ENCODE peak calls at places on chromosomes 11 and 22, in seven cellular contexts. Z, V, X, E, R, H and P are unnamed samples.

GRCh38 chr11:64776875-64777274 is 1.5 kb downstream of the SF1 start:
- DNase-seq in E (no peak), Z (no peak), X (no peak), V (no peak), H (no peak), R (no peak), P (no peak)

GRCh38 chr11:19100885-19101284 is 16.1 kb upstream of the ZDHHC13 start:
- DNase-seq in X (no peak), E (no peak), R (no peak), H (no peak), Z (no peak), V (no peak), P (no peak)

GRCh38 chr11:35875063-35875462 is 68.8 kb upstream of the LDLRAD3 start:
- DNase-seq in Z (no peak), H (no peak), V (no peak), X (peak; percentile 57), E (no peak), R (no peak), P (no peak)

GRCh38 chr11:94597896-94598295 is 30.7 kb downstream of the PIWIL4 start:
- DNase-seq in H (no peak), R (no peak), V (peak; percentile 23), Z (no peak), E (no peak), X (no peak), P (peak; percentile 83)

GRCh38 chr11:120236169-120237107 is 3.5 kb upstream of the POU2F3 start:
- DNase-seq in R (no peak), H (no peak), X (no peak), E (no peak), Z (no peak), V (no peak), P (no peak)

GRCh38 chr22:24894220-24894975 is 52.1 kb downstream of the LHFPL7 start:
- DNase-seq in E (peak; percentile 95), R (no peak), V (peak; percentile 98), Z (peak; percentile 91), H (no peak), X (peak; percentile 95), P (peak; percentile 99)

GRCh38 chr22:27046126-27046525 is 388.7 kb downstream of the MIAT start:
- DNase-seq in H (no peak), V (no peak), Z (no peak), E (no peak), R (no peak), X (no peak), P (no peak)

GRCh38 chr11:83162377-83162776 is 5.4 kb downstream of the PCF11 start:
- DNase-seq in H (peak; percentile 38), X (no peak), E (no peak), Z (no peak), R (no peak), V (peak; percentile 42), P (peak; percentile 50)

GRCh38 chr11:67060111-67060522 is 3.5 kb downstream of the RHOD start:
- DNase-seq in H (no peak), X (no peak), R (no peak), E (peak; percentile 98), Z (peak; percentile 34), V (no peak), P (peak; percentile 57)

GRCh38 chr22:23831781-23832180 is 7.0 kb downstream of the DERL3 start:
- DNase-seq in E (no peak), R (no peak), X (no peak), H (no peak), Z (peak; percentile 24), V (no peak), P (no peak)

GRCh38 chr11:32892355-32893090 is at the start of gene QSER1:
- DNase-seq in H (peak; percentile 72), V (peak; percentile 47), X (peak; percentile 93), E (peak; percentile 97), Z (peak; percentile 81), R (peak; percentile 63), P (peak; percentile 48)

GRCh38 chr11:102410382-102410784 is 42.2 kb downstream of the TMEM123 start:
- DNase-seq in R (no peak), H (no peak), Z (no peak), E (peak; percentile 64), V (peak; percentile 80), X (no peak), P (peak; percentile 41)

GRCh38 chr11:19679952-19680823 is 32.4 kb upstream of the NAV2 start:
- DNase-seq in X (peak; percentile 97), E (peak; percentile 90), R (peak; percentile 58), Z (peak; percentile 95), V (peak; percentile 89), H (no peak), P (peak; percentile 94)

GRCh38 chr11:75597636-75598035 is 35.6 kb downstream of the SERPINH1 start:
- DNase-seq in X (no peak), H (no peak), E (no peak), R (no peak), Z (no peak), V (no peak), P (peak; percentile 57)

GRCh38 chr22:30860176-30861105 is 108.1 kb downstream of the MORC2 start:
- DNase-seq in R (peak; percentile 48), Z (no peak), E (peak; percentile 43), X (peak; percentile 83), V (no peak), H (no peak), P (no peak)

GRCh38 chr11:9017773-9018172 is 14.0 kb upstream of the NRIP3 start:
- DNase-seq in V (peak; percentile 24), E (peak; percentile 62), R (peak; percentile 45), Z (peak; percentile 90), X (peak; percentile 93), H (no peak), P (no peak)

GRCh38 chr11:67582026-67582425 is 1.6 kb upstream of the GSTP1 start:
- DNase-seq in H (no peak), Z (no peak), E (no peak), X (no peak), V (no peak), R (no peak), P (no peak)

GRCh38 chr11:95715777-95716241 is 73.8 kb downstream of the FAM76B start:
- DNase-seq in Z (no peak), V (no peak), H (no peak), E (no peak), X (no peak), R (no peak), P (peak; percentile 31)

GRCh38 chr11:35619030-35619753 is 932 bp downstream of the FJX1 start:
- DNase-seq in X (no peak), H (peak; percentile 10), E (peak; percentile 75), V (peak; percentile 53), Z (peak; percentile 48), R (peak; percentile 40), P (peak; percentile 42)

GRCh38 chr11:134645576-134645975 is 233.5 kb upstream of the B3GAT1 start:
- DNase-seq in E (no peak), R (no peak), H (no peak), Z (no peak), V (no peak), X (no peak), P (no peak)

GRCh38 chr22:22884010-22884887 is 3.4 kb upstream of the IGLL5 start:
- DNase-seq in X (no peak), H (peak; percentile 77), V (peak; percentile 61), Z (peak; percentile 65), R (peak; percentile 49), E (peak; percentile 96), P (peak; percentile 82)

GRCh38 chr11:120956710-120957500 is 67.0 kb upstream of the TBCEL start:
- DNase-seq in X (no peak), Z (no peak), E (no peak), V (no peak), H (peak; percentile 13), R (no peak), P (no peak)

GRCh38 chr22:37776639-37777005 is 31.1 kb upstream of the GCAT start:
- DNase-seq in X (no peak), E (peak; percentile 76), H (no peak), V (peak; percentile 43), Z (no peak), R (no peak), P (no peak)

GRCh38 chr11:61477734-61478148 is 30.8 kb upstream of the LRRC10B start:
- DNase-seq in X (no peak), V (peak; percentile 25), H (peak; percentile 48), E (peak; percentile 89), Z (peak; percentile 59), R (peak; percentile 72), P (no peak)

GRCh38 chr22:50271519-50271970 is 1.4 kb upstream of the MAPK11 start:
- DNase-seq in R (peak; percentile 70), E (peak; percentile 99), Z (no peak), V (peak; percentile 68), H (peak; percentile 50), X (no peak), P (peak; percentile 64)
- H3K4me3 ChIP-seq in R (peak overlapping the region; percentile 71), E (peak overlapping the region; percentile 69), Z (no peak overlapping the region), V (peak overlapping the region; percentile 62), H (peak overlapping the region; percentile 12), X (peak overlapping the region; percentile 69), P (peak overlapping the region; percentile 62)

GRCh38 chr22:49946612-49947295 is 13.8 kb upstream of the PIM3 start:
- DNase-seq in V (no peak), X (no peak), Z (no peak), R (no peak), H (no peak), E (no peak), P (no peak)
- H3K4me3 ChIP-seq in V (no peak overlapping the region), X (no peak overlapping the region), Z (no peak overlapping the region), R (no peak overlapping the region), H (no peak overlapping the region), E (no peak overlapping the region), P (no peak overlapping the region)

GRCh38 chr11:59206635-59207034 is 6.1 kb downstream of the MPEG1 start:
- DNase-seq in E (no peak), H (no peak), R (no peak), X (no peak), Z (no peak), V (peak; percentile 31), P (peak; percentile 58)

GRCh38 chr11:59207988-59208432 is 4.7 kb downstream of the MPEG1 start:
- DNase-seq in R (no peak), V (peak; percentile 70), H (peak; percentile 40), Z (no peak), E (no peak), X (no peak), P (peak; percentile 86)

GRCh38 chr11:59205664-59206063 is 7.1 kb downstream of the MPEG1 start:
- DNase-seq in R (no peak), Z (no peak), E (no peak), H (no peak), V (no peak), X (no peak), P (no peak)

GRCh38 chr11:59212222-59212621 is 505 bp downstream of the MPEG1 start:
- DNase-seq in R (no peak), X (no peak), V (no peak), H (no peak), Z (no peak), E (no peak), P (no peak)

GRCh38 chr11:59208956-59209355 is 3.8 kb downstream of the MPEG1 start:
- DNase-seq in R (no peak), V (no peak), H (no peak), X (no peak), E (no peak), Z (no peak), P (peak; percentile 59)
- H3K4me3 ChIP-seq in R (no peak overlapping the region), V (no peak overlapping the region), H (no peak overlapping the region), X (peak overlapping the region; percentile 6), E (no peak overlapping the region), Z (no peak overlapping the region), P (no peak overlapping the region)

DNA sequence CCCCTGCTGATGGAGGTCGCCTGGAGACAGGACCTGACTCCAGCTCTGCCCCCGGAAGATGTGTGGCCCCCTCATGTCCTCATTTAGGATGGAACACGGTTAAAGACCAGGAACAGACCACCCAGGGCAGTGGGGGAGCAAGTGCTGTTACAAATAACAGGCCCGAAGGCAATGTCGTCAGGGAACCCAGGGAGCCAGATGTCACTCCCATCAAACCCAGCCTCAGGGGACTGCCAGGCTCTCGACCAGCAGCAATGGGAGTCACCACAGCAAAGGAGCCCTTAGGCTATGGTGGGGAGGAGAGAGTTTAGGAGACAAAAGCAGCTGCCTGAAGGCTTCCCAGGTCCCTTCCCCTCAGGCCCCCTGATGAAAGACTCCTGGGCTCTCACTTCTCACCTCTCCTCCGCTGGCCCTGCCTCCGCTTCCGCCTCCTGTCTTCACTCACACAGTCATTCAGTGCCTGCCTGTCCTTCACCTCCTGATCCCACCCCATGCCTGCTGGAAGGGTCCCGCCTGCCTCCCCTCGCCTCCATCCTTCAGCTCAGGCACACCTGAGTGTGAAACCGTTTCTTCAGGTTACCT is 4.4 kb downstream of the RPS19BP1 start:
- DNase-seq in V (peak; percentile 27), H (no peak), Z (no peak), E (peak; percentile 63), R (no peak), X (no peak), P (no peak)
- H3K4me3 ChIP-seq in V (no peak overlapping the region), H (no peak overlapping the region), Z (no peak overlapping the region), E (no peak overlapping the region), R (peak overlapping the region; percentile 46), X (peak overlapping the region; percentile 42), P (no peak overlapping the region)